ENCODE peak calls at places on chromosomes 13 and 19, in seven cellular contexts. K, W, G, Z, X, C and T are unnamed samples.

GRCh38 chr13:46715363-46715762 is 81.6 kb downstream of the ESD start:
- DNase-seq in Z (no peak), G (no peak), C (no peak), X (no peak), W (no peak), K (no peak), T (no peak)

GRCh38 chr13:53048880-53049279 is 20.3 kb downstream of the OLFM4 start:
- DNase-seq in G (no peak), X (no peak), W (no peak), Z (no peak), C (no peak), K (no peak), T (peak; percentile 12)

GRCh38 chr19:19451429-19452240 is 46.2 kb downstream of the GATAD2A start:
- DNase-seq in W (no peak), Z (no peak), X (no peak), K (peak; percentile 68), C (no peak), G (no peak), T (no peak)

GRCh38 chr13:44052843-44053607 is 173.3 kb downstream of the LACC1 start:
- DNase-seq in Z (peak; percentile 49), G (no peak), C (no peak), K (no peak), W (no peak), X (no peak), T (peak; percentile 54)

GRCh38 chr19:29971002-29971401 is 29.0 kb downstream of the URI1 start:
- DNase-seq in W (no peak), X (no peak), G (no peak), C (no peak), K (no peak), Z (no peak), T (no peak)

GRCh38 chr19:17021793-17022590 is 4.6 kb downstream of the CPAMD8 start:
- DNase-seq in X (no peak), C (no peak), K (no peak), W (no peak), Z (no peak), G (peak; percentile 11), T (peak; percentile 94)

GRCh38 chr19:19105365-19106060 is 32.8 kb downstream of the TMEM161A start:
- DNase-seq in C (peak; percentile 56), G (peak; percentile 48), W (peak; percentile 53), Z (peak; percentile 88), X (peak; percentile 92), K (peak; percentile 13), T (no peak)

GRCh38 chr19:46624958-46625661 is at the start of gene PTGIR:
- DNase-seq in K (no peak), G (no peak), W (no peak), Z (no peak), C (peak; percentile 43), X (peak; percentile 67), T (no peak)

GRCh38 chr19:372306-372890 is 27.8 kb upstream of the MIER2 start:
- DNase-seq in K (no peak), G (no peak), Z (no peak), C (peak; percentile 81), W (no peak), X (no peak), T (no peak)
- TF ChIP-seq JUND in K (no peak), G (no peak), Z (no peak), C (no peak), W (no peak), X (no peak), T (no peak)

DNA sequence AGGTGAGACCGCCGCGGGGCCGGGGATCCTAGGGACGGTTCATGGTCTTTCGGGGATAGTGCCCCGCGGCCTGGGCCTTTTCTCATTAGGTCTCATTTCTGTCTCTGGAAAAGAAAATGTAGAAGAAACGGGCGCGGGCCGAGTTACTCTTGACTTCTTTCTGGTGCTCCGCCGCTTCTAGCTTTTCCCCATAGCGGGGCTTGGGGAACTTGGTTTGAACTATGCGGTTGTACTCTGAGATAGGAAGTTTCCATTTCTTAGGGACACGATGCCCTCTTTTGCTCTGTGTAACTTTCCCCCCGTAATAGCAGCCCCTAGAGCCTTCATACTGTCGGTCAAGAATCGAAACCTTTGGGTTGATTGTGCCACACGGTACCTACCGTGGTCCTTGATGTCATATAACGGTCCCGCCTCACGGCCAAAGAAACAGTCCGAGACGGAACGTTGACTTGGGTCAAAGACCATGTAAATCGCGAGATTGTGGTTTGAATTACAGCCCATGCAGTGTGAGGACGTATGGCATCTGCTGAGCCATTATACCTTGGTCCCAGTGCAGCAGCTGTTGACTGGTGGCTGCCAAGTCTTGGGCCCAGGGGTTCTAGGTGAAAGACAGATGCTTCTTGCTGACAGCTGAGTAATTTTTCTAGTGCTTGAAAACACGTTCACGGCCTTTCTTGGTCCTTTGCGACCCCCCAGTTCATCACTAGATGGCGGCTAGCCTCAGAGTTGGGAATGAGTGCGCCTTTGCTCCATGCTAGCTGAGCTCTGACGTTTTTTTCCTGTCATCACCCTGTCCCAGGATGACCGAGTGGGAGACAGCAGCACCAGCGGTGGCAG is 487 bp downstream of the RPS5 start:
- DNase-seq in G (no peak), C (peak; percentile 56), X (no peak), K (no peak), Z (no peak), W (no peak), T (no peak)
- TF ChIP-seq JUND in G (no peak), C (no peak), X (no peak), K (no peak), Z (no peak), W (no peak), T (no peak)

GRCh38 chr13:103255587-103256301 is 189.5 kb upstream of the SLC10A2 start:
- DNase-seq in K (no peak), W (no peak), C (no peak), G (no peak), X (no peak), Z (no peak), T (no peak)
- TF ChIP-seq JUND in K (no peak), W (no peak), C (no peak), G (no peak), X (no peak), Z (no peak), T (no peak)

GRCh38 chr19:4388171-4389063 is 11.9 kb downstream of the SH3GL1 start:
- DNase-seq in W (no peak), G (no peak), X (no peak), K (no peak), Z (no peak), C (no peak), T (peak; percentile 93)
- TF ChIP-seq JUND in W (no peak), G (no peak), X (no peak), K (no peak), Z (no peak), C (no peak), T (no peak)

GRCh38 chr19:2494447-2495129 is 18.7 kb downstream of the GADD45B start:
- DNase-seq in X (peak; percentile 66), W (no peak), Z (no peak), K (no peak), G (no peak), C (peak; percentile 88), T (peak; percentile 79)

GRCh38 chr19:2494084-2494446 is 18.1 kb downstream of the GADD45B start:
- DNase-seq in K (no peak), G (no peak), Z (no peak), C (peak; percentile 75), W (no peak), X (no peak), T (no peak)

GRCh38 chr19:2497186-2497585 is 21.3 kb downstream of the GADD45B start:
- DNase-seq in X (no peak), Z (no peak), K (no peak), W (no peak), G (no peak), C (no peak), T (no peak)

GRCh38 chr19:2495651-2496316 is 19.9 kb downstream of the GADD45B start:
- DNase-seq in W (no peak), G (no peak), Z (no peak), X (no peak), K (no peak), C (no peak), T (no peak)

DNA sequence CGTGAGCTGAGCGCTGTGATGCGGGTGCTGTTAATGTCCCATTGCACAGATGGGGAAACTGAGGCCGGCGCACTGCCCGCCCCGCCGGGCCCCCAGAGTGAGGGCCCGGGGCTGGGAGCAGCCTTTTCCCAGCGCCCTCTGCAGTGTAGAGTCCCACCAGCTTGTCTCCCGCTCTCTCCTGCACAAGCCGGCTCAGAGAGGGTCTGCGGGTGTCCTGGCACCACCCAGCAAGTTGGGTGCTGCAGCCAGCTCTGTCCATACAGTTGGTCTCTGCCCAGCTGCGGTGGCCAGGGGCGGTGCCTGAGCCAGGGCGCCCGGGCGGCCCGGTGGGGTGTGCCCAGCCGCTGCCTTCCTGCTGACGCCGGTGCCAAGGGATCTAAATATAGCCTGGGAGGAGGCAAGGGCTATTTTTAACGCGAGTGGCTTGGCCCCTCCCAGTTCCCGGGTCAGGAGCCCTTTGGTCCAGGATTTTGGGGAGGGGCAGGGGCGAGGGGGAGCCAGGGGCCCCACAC is 19.3 kb downstream of the GADD45B start:
- DNase-seq in W (no peak), G (no peak), X (no peak), C (peak; percentile 70), K (no peak), Z (no peak), T (peak; percentile 80)
- TF ChIP-seq JUND in W (no peak), G (no peak), X (no peak), C (no peak), K (no peak), Z (no peak), T (no peak)

GRCh38 chr13:98658131-98658530 is 81.2 kb upstream of the STK24 start:
- DNase-seq in Z (no peak), X (no peak), K (no peak), C (no peak), G (no peak), W (no peak), T (no peak)
- TF ChIP-seq JUND in Z (no peak), X (no peak), K (no peak), C (no peak), G (no peak), W (no peak), T (no peak)

GRCh38 chr13:111659236-111659635 is 338.8 kb downstream of the TEX29 start:
- DNase-seq in Z (no peak), W (no peak), X (no peak), C (no peak), G (no peak), K (no peak), T (no peak)

GRCh38 chr13:111657013-111657412 is 336.6 kb downstream of the TEX29 start:
- DNase-seq in W (no peak), K (no peak), Z (no peak), X (no peak), G (no peak), C (no peak), T (peak; percentile 25)

GRCh38 chr13:111659842-111660241 is 339.4 kb downstream of the TEX29 start:
- DNase-seq in X (no peak), Z (peak; percentile 26), G (no peak), C (no peak), W (no peak), K (no peak), T (no peak)

GRCh38 chr13:111656439-111656838 is 336.0 kb downstream of the TEX29 start:
- DNase-seq in C (no peak), Z (no peak), X (no peak), K (no peak), W (no peak), G (no peak), T (no peak)

GRCh38 chr13:111658150-111659100 is 338.0 kb downstream of the TEX29 start:
- DNase-seq in Z (peak; percentile 49), C (no peak), K (no peak), W (no peak), G (no peak), X (no peak), T (no peak)
- TF ChIP-seq JUND in Z (no peak), C (no peak), K (no peak), W (no peak), G (no peak), X (no peak), T (no peak)